ENCODE peak calls at places on chromosomes 13 and 19, in four cellular contexts. H is HepG2, E is K562, M is WTC11. Y is an unnamed sample.

GRCh38 chr13:40247845-40248244 is 418.6 kb downstream of the FOXO1 start:
- DNase-seq in H (no peak), M (no peak), E (no peak), Y (no peak)

GRCh38 chr19:8610041-8610927 is at the start of gene ADAMTS10:
- DNase-seq in E (peak; percentile 75), H (no peak), M (peak; percentile 57), Y (no peak)

GRCh38 chr13:33316890-33317289 is 31.3 kb upstream of the STARD13 start:
- DNase-seq in E (no peak), M (no peak), H (no peak), Y (no peak)

GRCh38 chr19:17202713-17203112 is 12.4 kb upstream of the USE1 start:
- DNase-seq in M (no peak), E (no peak), H (no peak), Y (no peak)

GRCh38 chr13:71240906-71241305 is 626.1 kb downstream of the DACH1 start:
- DNase-seq in E (no peak), H (no peak), M (no peak), Y (no peak)

GRCh38 chr13:29849071-29849541 is 1.3 kb downstream of the UBL3 start:
- DNase-seq in E (no peak), M (no peak), H (peak; percentile 13), Y (peak; percentile 31)

GRCh38 chr19:3556978-3557460 is 367 bp downstream of the MFSD12 start:
- DNase-seq in H (no peak), E (peak; percentile 74), M (peak; percentile 36), Y (no peak)

GRCh38 chr13:45207319-45207718 is 6.5 kb upstream of the KCTD4 start:
- DNase-seq in H (no peak), M (no peak), E (no peak), Y (no peak)

GRCh38 chr13:41905600-41906254 is 55.2 kb downstream of the VWA8 start:
- DNase-seq in M (no peak), H (peak; percentile 28), E (peak; percentile 19), Y (peak; percentile 52)

GRCh38 chr13:23990443-23990842 is 93.1 kb upstream of the C1QTNF9B start:
- DNase-seq in M (no peak), H (no peak), E (no peak), Y (no peak)

GRCh38 chr13:43132228-43132627 is 108.8 kb downstream of the DNAJC15 start:
- DNase-seq in E (no peak), M (peak; percentile 41), H (peak; percentile 52), Y (peak; percentile 22)

DNA sequence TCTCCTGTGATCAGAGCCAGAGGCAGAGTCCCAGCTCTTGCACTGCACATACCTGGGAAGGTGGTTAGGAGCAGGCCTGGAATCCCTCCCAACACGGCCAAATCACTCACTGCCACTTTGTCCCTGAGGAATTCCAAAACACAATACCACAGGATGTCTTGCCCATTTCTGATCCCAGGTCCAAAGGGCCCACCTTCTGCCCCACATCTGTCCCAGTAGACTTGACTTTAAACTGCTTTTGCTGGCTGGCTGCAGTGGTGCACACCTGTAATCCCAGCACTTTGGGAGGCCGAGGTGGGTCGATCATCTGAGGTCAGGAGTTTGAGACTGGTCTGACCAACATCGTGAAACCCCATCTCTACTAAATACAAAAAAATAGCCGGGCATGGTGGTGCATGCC is 18.9 kb downstream of the ZNF536 start:
- DNase-seq in H (no peak), M (no peak), E (no peak), Y (no peak)
- TF ChIP-seq NR3C1 in H (no peak), M (no peak), E (no peak), Y (no peak)

GRCh38 chr19:34480491-34480890 is 1.1 kb upstream of the WTIP start:
- DNase-seq in H (no peak), E (no peak), M (no peak), Y (no peak)
- TF ChIP-seq NR3C1 in H (no peak), E (no peak), M (no peak), Y (no peak)

GRCh38 chr13:97057196-97057595 is 62.9 kb upstream of the OXGR1 start:
- DNase-seq in H (no peak), M (no peak), E (no peak), Y (no peak)
- TF ChIP-seq NR3C1 in H (no peak), M (no peak), E (no peak), Y (no peak)

GRCh38 chr19:12996542-12997094 is 1.3 kb downstream of the NFIX start:
- DNase-seq in H (peak; percentile 38), E (peak; percentile 69), M (peak; percentile 68), Y (no peak)

GRCh38 chr19:12992729-12993128 is 2.5 kb upstream of the NFIX start:
- DNase-seq in M (no peak), H (no peak), E (no peak), Y (no peak)

GRCh38 chr19:12995596-12996541 is 594 bp downstream of the NFIX start:
- DNase-seq in H (no peak), M (no peak), E (peak; percentile 92), Y (no peak)

GRCh38 chr19:12993562-12993961 is 1.7 kb upstream of the NFIX start:
- DNase-seq in H (no peak), M (no peak), E (no peak), Y (no peak)

GRCh38 chr19:12994701-12995595 is at the start of gene NFIX:
- DNase-seq in H (peak; percentile 24), E (peak; percentile 83), M (no peak), Y (no peak)
- TF ChIP-seq NR3C1 in H (no peak), E (no peak), M (no peak), Y (no peak)

GRCh38 chr13:58300974-58301681 is 669.6 kb downstream of the PCDH17 start:
- DNase-seq in M (no peak), E (no peak), H (no peak), Y (no peak)

GRCh38 chr13:58298556-58299135 is 667.1 kb downstream of the PCDH17 start:
- DNase-seq in M (no peak), E (no peak), H (peak; percentile 33), Y (no peak)

GRCh38 chr13:58300224-58300623 is 668.7 kb downstream of the PCDH17 start:
- DNase-seq in E (no peak), M (no peak), H (no peak), Y (no peak)

DNA sequence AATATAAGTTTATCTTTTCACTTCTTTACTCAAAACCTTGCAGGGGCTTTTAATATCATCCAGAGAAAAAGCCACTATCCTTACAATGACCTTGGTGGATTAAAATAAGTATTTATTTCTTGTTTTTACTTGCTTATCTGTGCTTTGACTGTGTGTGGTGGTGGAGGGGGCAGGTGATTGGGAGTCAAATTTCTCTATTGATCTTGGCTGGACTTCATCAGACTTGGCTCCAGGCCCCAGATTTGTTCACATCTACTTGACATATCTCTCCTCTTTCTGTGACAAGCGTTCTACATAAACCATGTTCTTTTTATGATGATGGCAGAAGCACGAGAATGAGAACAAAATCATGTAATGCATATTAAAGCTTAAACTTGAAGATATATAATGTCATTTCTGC is 670.8 kb downstream of the PCDH17 start:
- DNase-seq in E (no peak), M (no peak), H (no peak), Y (no peak)
- TF ChIP-seq NR3C1 in E (no peak), M (no peak), H (no peak), Y (no peak)

GRCh38 chr19:40598121-40598917 is 2.9 kb upstream of the LTBP4 start:
- DNase-seq in M (peak; percentile 93), E (peak; percentile 68), H (peak; percentile 63), Y (peak; percentile 97)
- TF ChIP-seq NR3C1 in M (no peak), E (no peak), H (no peak), Y (no peak)